ENCODE peak calls at places on chromosome 14, in five cellular contexts. P, Z, F, W and M are unnamed samples.

GRCh38 chr14:56555921-56556570 is 23.6 kb upstream of the TMEM260 start:
- DNase-seq in W (no peak), F (peak), P (peak), Z (peak), M (peak)

GRCh38 chr14:64253672-64254071 is 40.5 kb downstream of the ESR2 start:
- DNase-seq in F (peak), P (no peak), Z (peak), W (no peak), M (no peak)

GRCh38 chr14:104505085-104506074 is 74.2 kb upstream of the C14orf180 start:
- DNase-seq in P (no peak), Z (no peak), F (no peak), W (no peak), M (no peak)

GRCh38 chr14:100083706-100084105 is 18.5 kb downstream of the EVL start:
- DNase-seq in Z (no peak), W (no peak), F (no peak), P (no peak), M (peak)

GRCh38 chr14:24481622-24482324 is 26.3 kb downstream of the CMA1 start:
- DNase-seq in F (peak), P (peak), W (peak), Z (peak), M (peak)

GRCh38 chr14:30440986-30441385 is 118.0 kb upstream of the G2E3 start:
- DNase-seq in F (peak), Z (no peak), P (no peak), W (no peak), M (no peak)

GRCh38 chr14:36478782-36479181 is 41.2 kb downstream of the NKX2-1 start:
- DNase-seq in P (no peak), W (no peak), Z (no peak), F (peak), M (no peak)

GRCh38 chr14:104427126-104427851 is 152.3 kb upstream of the C14orf180 start:
- DNase-seq in P (no peak), W (peak), Z (no peak), F (no peak), M (no peak)

GRCh38 chr14:90562652-90563051 is 165.8 kb downstream of the CALM1 start:
- DNase-seq in F (no peak), W (no peak), Z (no peak), P (no peak), M (no peak)

GRCh38 chr14:90969493-90970166 is 90.8 kb downstream of the RPS6KA5 start:
- DNase-seq in P (no peak), F (peak), W (no peak), Z (peak), M (peak)

GRCh38 chr14:24630872-24631477 is 3.0 kb downstream of the GZMB start:
- DNase-seq in F (peak), Z (peak), P (no peak), W (no peak), M (peak)

GRCh38 chr14:53792909-53793308 is 163.7 kb downstream of the BMP4 start:
- DNase-seq in Z (no peak), W (no peak), F (no peak), P (peak), M (no peak)
- TF ChIP-seq CTCF in Z (peak), W (no peak), F (peak), P (peak), M (peak)

DNA sequence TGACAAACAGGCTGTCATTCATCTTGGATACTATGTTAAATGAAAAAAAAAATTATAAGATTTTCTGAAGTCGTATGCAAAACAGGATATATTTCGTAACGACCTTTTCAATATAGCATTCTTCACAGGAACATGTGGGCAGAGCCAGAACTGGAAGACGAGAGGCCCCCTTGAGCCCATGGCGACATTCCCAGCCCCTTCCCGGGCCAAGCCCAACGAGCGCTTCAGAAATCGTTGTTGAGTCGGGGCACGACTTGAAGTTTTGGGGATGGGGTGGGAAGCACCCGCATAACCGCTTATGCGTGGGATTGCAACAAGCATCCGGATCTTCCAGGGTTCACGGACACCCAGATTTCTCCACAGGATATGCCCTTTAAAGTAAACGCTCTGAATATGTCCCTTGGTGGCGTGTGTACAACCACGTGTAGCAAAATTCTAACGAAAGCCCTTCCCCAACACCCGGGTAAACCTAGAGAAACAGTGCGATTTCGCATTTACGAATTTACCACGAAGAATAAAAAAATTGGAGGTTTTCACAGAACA is 735 bp downstream of the C14orf39 start:
- DNase-seq in P (peak), W (no peak), Z (no peak), F (no peak), M (no peak)
- H3K4me3 ChIP-seq in P (peak), W (no peak), Z (peak), F (no peak), M (no peak)

GRCh38 chr14:49892636-49893308 is at the start of gene ARF6:
- DNase-seq in Z (peak), F (peak), W (peak), P (peak), M (peak)
- TF ChIP-seq CTCF in Z (no peak), F (no peak), W (peak), P (peak), M (no peak)

GRCh38 chr14:93975791-93976476 is 436 bp downstream of the ASB2 start:
- DNase-seq in Z (no peak), W (no peak), F (peak), P (no peak), M (no peak)

GRCh38 chr14:93974833-93975232 is 1.5 kb downstream of the ASB2 start:
- DNase-seq in Z (no peak), W (no peak), P (no peak), F (no peak), M (no peak)

GRCh38 chr14:93972618-93973205 is 3.7 kb downstream of the ASB2 start:
- DNase-seq in Z (no peak), P (no peak), W (peak), F (no peak), M (no peak)

GRCh38 chr14:93973607-93974006 is 2.8 kb downstream of the ASB2 start:
- DNase-seq in F (no peak), W (no peak), Z (no peak), P (no peak), M (no peak)

GRCh38 chr14:93974299-93974698 is 2.1 kb downstream of the ASB2 start:
- DNase-seq in P (no peak), Z (no peak), W (no peak), F (no peak), M (no peak)
- H3K4me3 ChIP-seq in P (no peak), Z (no peak), W (no peak), F (no peak), M (no peak)

GRCh38 chr14:74414380-74414779 is 11.6 kb downstream of the SYNDIG1L start:
- DNase-seq in W (no peak), P (peak), F (no peak), Z (no peak), M (no peak)

GRCh38 chr14:74411671-74412070 is 14.3 kb downstream of the SYNDIG1L start:
- DNase-seq in W (no peak), Z (no peak), F (no peak), P (no peak), M (no peak)

GRCh38 chr14:74412753-74413152 is 13.3 kb downstream of the SYNDIG1L start:
- DNase-seq in P (no peak), W (no peak), F (no peak), Z (no peak), M (no peak)

GRCh38 chr14:74414793-74415437 is 11.1 kb downstream of the SYNDIG1L start:
- DNase-seq in P (no peak), Z (no peak), W (no peak), F (no peak), M (no peak)

GRCh38 chr14:74413622-74414021 is 12.4 kb downstream of the SYNDIG1L start:
- DNase-seq in W (no peak), Z (no peak), P (no peak), F (peak), M (no peak)
- TF ChIP-seq CTCF in W (no peak), Z (no peak), P (no peak), F (no peak), M (no peak)

DNA sequence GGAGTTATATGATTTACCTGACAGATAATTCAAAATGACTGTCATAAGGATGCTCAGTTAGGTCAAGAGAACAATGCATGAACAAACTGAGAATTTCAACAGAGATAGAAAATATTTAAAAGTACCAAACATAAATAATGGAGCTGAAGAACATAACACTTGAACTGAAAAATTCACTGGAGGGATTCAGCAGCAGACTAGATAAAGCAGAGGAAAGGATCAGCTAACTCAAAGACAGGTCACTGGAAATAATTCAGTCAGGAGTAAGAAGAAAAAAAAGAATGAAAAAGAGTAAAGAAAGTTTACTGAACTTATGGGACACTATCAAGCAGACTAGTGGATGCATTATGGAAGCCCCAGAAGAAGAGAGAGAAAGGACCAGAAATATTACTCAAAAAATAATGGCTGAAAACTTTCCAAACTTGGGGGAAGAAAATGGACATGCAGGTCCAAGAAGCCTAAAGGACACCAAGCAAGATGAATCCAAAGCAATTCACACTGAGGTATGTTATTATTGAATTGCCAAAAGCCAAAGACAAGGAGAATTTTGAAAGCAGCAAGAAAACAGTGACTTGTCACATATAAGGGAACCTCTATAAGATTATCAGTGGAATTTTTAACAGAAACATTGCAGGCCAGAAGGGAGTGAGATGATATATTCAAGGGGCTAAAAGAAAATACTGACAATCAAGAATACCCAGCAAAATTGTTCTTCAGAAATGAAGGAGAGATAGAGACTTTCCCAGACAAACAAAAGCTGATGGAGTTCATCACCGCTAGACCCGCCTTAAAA is 78.7 kb downstream of the GCH1 start:
- DNase-seq in W (no peak), P (no peak), Z (no peak), F (no peak), M (no peak)
- H3K4me3 ChIP-seq in W (no peak), P (no peak), Z (no peak), F (no peak), M (no peak)

DNA sequence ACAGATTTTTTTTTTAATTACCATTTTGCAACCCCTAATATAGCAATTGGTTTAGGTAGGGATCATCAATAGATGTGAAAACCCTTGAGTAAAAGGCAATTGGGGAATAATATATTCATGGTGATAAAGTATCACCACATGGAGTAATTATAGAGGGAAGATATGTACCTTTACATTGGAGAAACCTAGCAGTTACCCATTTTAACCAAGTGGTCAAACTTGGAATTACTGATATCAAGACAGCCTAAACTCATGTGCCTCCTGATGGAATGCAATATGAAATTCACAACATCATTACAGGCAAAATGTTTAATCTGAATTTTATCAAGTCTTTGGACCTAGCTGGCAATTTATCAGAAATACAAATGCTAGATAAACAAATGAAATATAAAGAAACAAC is 6.7 kb upstream of the SLC10A1 start:
- DNase-seq in W (no peak), Z (no peak), P (no peak), F (no peak), M (no peak)
- TF ChIP-seq CTCF in W (no peak), Z (peak), P (peak), F (peak), M (peak)

GRCh38 chr14:71933026-71933587 is 878 bp downstream of the RGS6 start:
- DNase-seq in F (no peak), W (no peak), P (peak), Z (no peak), M (no peak)

GRCh38 chr14:71931492-71932228 is 569 bp upstream of the RGS6 start:
- DNase-seq in F (no peak), P (peak), Z (no peak), W (peak), M (no peak)

DNA sequence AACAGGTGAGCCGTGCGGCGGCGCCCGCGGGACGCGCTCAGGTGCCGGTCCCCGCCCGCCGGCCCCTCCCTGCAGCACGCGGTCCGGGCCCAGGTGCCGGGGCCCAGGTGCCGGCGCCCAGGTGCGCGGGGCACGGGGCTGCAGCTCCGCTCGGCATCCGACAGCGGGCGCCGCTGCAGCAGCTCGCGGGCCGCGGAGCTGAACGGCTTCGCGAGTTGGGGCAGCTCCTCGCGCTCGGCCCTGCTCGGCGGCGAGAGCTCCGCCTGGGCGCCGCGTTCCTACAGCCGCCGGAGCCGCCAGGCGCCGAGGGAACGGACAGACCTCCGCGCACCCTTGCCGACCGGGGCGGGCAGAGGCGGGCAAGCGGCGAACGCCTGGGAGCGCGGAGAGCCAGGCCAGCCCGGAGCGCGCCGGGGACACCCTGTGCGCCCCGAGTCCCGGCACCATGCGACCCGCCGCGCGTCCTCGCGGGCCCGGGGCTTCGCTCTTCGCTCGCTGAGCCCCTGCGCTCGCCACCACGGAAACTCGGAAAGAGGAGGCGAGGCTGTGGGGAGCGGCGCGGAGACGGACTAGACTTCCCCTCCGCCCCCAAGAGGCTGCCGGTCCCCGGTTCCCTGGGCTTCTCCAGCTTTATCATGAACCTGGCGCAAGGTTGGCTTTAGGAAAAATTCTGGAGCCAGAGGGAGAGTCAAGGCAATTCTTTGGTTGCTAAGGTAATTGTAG is at the start of gene RGS6:
- DNase-seq in W (peak), F (no peak), P (peak), Z (peak), M (no peak)
- H3K4me3 ChIP-seq in W (peak), F (no peak), P (peak), Z (no peak), M (no peak)